ENCODE peak calls at places on chromosomes 2 and 18, in seven cellular contexts. One of them, this sample, is unnamed.

GRCh38 chr2:74564222-74564621 is 9.7 kb downstream of the DOK1 start:
- DNase-seq in upper lobe of right lung: no peak
- DNase-seq in A549: no peak
- DNase-seq in iPS DF 6.9: no peak
- DNase-seq in CD4-positive, alpha-beta T cell: no peak
- DNase-seq in left lung: no peak
- DNase-seq in body of pancreas: no peak
- DNase-seq in this sample: no peak

GRCh38 chr2:9658972-9659371 is 28.2 kb upstream of the YWHAQ start:
- DNase-seq in body of pancreas: no peak
- DNase-seq in upper lobe of right lung: no peak
- DNase-seq in CD4-positive, alpha-beta T cell: no peak
- DNase-seq in iPS DF 6.9: no peak
- DNase-seq in left lung: no peak
- DNase-seq in A549: no peak
- DNase-seq in this sample: no peak

GRCh38 chr2:108908717-108909077 is 80.3 kb downstream of the EDAR start:
- DNase-seq in A549: no peak
- DNase-seq in left lung: no peak
- DNase-seq in upper lobe of right lung: no peak
- DNase-seq in iPS DF 6.9: no peak
- DNase-seq in CD4-positive, alpha-beta T cell: no peak
- DNase-seq in body of pancreas: no peak
- DNase-seq in this sample: no peak

GRCh38 chr2:11473604-11474440 is 7.9 kb upstream of the E2F6 start:
- DNase-seq in iPS DF 6.9: no peak
- DNase-seq in upper lobe of right lung: no peak
- DNase-seq in A549: no peak
- DNase-seq in left lung: no peak
- DNase-seq in CD4-positive, alpha-beta T cell: no peak
- DNase-seq in body of pancreas: no peak
- DNase-seq in this sample: no peak

GRCh38 chr2:127523269-127523930 is 2.9 kb downstream of the IWS1 start:
- DNase-seq in left lung: no peak
- DNase-seq in iPS DF 6.9: no peak
- DNase-seq in A549: no peak
- DNase-seq in upper lobe of right lung: no peak
- DNase-seq in body of pancreas: no peak
- DNase-seq in CD4-positive, alpha-beta T cell: no peak
- DNase-seq in this sample: no peak

GRCh38 chr2:227450921-227451654 is 20.9 kb upstream of the AGFG1 start:
- DNase-seq in body of pancreas: peak
- DNase-seq in CD4-positive, alpha-beta T cell: no peak
- DNase-seq in upper lobe of right lung: no peak
- DNase-seq in iPS DF 6.9: no peak
- DNase-seq in left lung: no peak
- DNase-seq in A549: peak
- DNase-seq in this sample: no peak

GRCh38 chr18:35949903-35950627 is 22.4 kb upstream of the RMP24 start:
- DNase-seq in left lung: peak
- DNase-seq in CD4-positive, alpha-beta T cell: peak
- DNase-seq in A549: peak
- DNase-seq in iPS DF 6.9: peak
- DNase-seq in upper lobe of right lung: peak
- DNase-seq in body of pancreas: peak
- DNase-seq in this sample: peak

GRCh38 chr2:240919786-240920782 is 13.9 kb downstream of the CROCC2 start:
- DNase-seq in iPS DF 6.9: no peak
- DNase-seq in upper lobe of right lung: peak
- DNase-seq in A549: no peak
- DNase-seq in left lung: peak
- DNase-seq in CD4-positive, alpha-beta T cell: no peak
- DNase-seq in body of pancreas: peak
- DNase-seq in this sample: peak

GRCh38 chr2:197179744-197180498 is 130.7 kb downstream of the ANKRD44 start:
- DNase-seq in CD4-positive, alpha-beta T cell: no peak
- DNase-seq in iPS DF 6.9: no peak
- DNase-seq in body of pancreas: peak
- DNase-seq in A549: no peak
- DNase-seq in upper lobe of right lung: no peak
- DNase-seq in left lung: no peak
- DNase-seq in this sample: peak

GRCh38 chr18:24368749-24369148 is 28.9 kb downstream of the OSBPL1A start:
- DNase-seq in upper lobe of right lung: no peak
- DNase-seq in iPS DF 6.9: no peak
- DNase-seq in A549: no peak
- DNase-seq in CD4-positive, alpha-beta T cell: no peak
- DNase-seq in left lung: no peak
- DNase-seq in body of pancreas: no peak
- DNase-seq in this sample: no peak

GRCh38 chr2:42706836-42707235 is 57.1 kb downstream of the OXER1 start:
- DNase-seq in CD4-positive, alpha-beta T cell: no peak
- DNase-seq in body of pancreas: no peak
- DNase-seq in upper lobe of right lung: no peak
- DNase-seq in iPS DF 6.9: peak
- DNase-seq in left lung: no peak
- DNase-seq in A549: no peak
- DNase-seq in this sample: no peak

GRCh38 chr2:45610281-45611019 is 617 bp downstream of the SRBD1 start:
- DNase-seq in A549: peak
- DNase-seq in CD4-positive, alpha-beta T cell: peak
- DNase-seq in iPS DF 6.9: peak
- DNase-seq in left lung: peak
- DNase-seq in upper lobe of right lung: peak
- DNase-seq in body of pancreas: peak
- DNase-seq in this sample: peak

GRCh38 chr2:42922790-42923631 is 130.6 kb upstream of the HAAO start:
- DNase-seq in iPS DF 6.9: no peak
- DNase-seq in upper lobe of right lung: no peak
- DNase-seq in left lung: no peak
- DNase-seq in body of pancreas: no peak
- DNase-seq in A549: no peak
- DNase-seq in CD4-positive, alpha-beta T cell: no peak
- DNase-seq in this sample: no peak

GRCh38 chr2:26706616-26707473 is 14.3 kb downstream of the KCNK3 start:
- DNase-seq in CD4-positive, alpha-beta T cell: no peak
- DNase-seq in body of pancreas: peak
- DNase-seq in left lung: peak
- DNase-seq in A549: no peak
- DNase-seq in iPS DF 6.9: no peak
- DNase-seq in upper lobe of right lung: no peak
- DNase-seq in this sample: no peak

GRCh38 chr2:36389081-36389480 is 33.5 kb downstream of the CRIM1 start:
- DNase-seq in CD4-positive, alpha-beta T cell: no peak
- DNase-seq in left lung: no peak
- DNase-seq in upper lobe of right lung: no peak
- DNase-seq in A549: no peak
- DNase-seq in body of pancreas: no peak
- DNase-seq in iPS DF 6.9: no peak
- DNase-seq in this sample: no peak

GRCh38 chr2:214395040-214395439 is 15.8 kb upstream of the VWC2L start:
- DNase-seq in iPS DF 6.9: no peak
- DNase-seq in body of pancreas: no peak
- DNase-seq in left lung: no peak
- DNase-seq in CD4-positive, alpha-beta T cell: no peak
- DNase-seq in upper lobe of right lung: no peak
- DNase-seq in A549: no peak
- DNase-seq in this sample: no peak

GRCh38 chr2:239295377-239296019 is 105.3 kb downstream of the HDAC4 start:
- DNase-seq in upper lobe of right lung: no peak
- DNase-seq in iPS DF 6.9: no peak
- DNase-seq in left lung: no peak
- DNase-seq in body of pancreas: no peak
- DNase-seq in A549: no peak
- DNase-seq in CD4-positive, alpha-beta T cell: no peak
- DNase-seq in this sample: no peak
- H3K27ac ChIP-seq in upper lobe of right lung: no peak
- H3K27ac ChIP-seq in iPS DF 6.9: no peak
- H3K27ac ChIP-seq in left lung: no peak
- H3K27ac ChIP-seq in body of pancreas: peak
- H3K27ac ChIP-seq in A549: peak
- H3K27ac ChIP-seq in CD4-positive, alpha-beta T cell: peak
- H3K27ac ChIP-seq in this sample: no peak

DNA sequence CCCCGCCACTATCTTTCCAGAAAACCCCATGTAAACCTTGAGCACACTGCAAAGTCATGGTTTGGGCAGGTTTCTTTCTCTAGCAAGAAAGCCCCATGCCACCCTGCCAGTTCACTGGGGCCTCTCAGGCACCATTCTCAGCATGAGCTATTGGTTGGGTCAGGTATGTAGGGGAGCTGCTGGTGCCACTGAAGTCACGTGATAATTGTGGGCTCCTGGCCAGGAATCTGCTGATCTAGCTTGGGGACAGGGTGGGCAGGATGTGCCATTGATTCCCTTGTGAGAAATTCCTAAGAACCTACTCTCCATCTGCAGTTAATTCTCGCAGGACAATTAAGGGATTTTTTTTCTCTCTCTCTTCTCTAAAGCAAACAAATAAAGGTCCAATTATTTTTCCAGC is 26.5 kb upstream of the HNMT start:
- DNase-seq in body of pancreas: no peak
- DNase-seq in A549: no peak
- DNase-seq in left lung: no peak
- DNase-seq in iPS DF 6.9: no peak
- DNase-seq in CD4-positive, alpha-beta T cell: no peak
- DNase-seq in upper lobe of right lung: no peak
- DNase-seq in this sample: no peak
- H3K27ac ChIP-seq in body of pancreas: no peak
- H3K27ac ChIP-seq in A549: no peak
- H3K27ac ChIP-seq in left lung: no peak
- H3K27ac ChIP-seq in iPS DF 6.9: no peak
- H3K27ac ChIP-seq in CD4-positive, alpha-beta T cell: no peak
- H3K27ac ChIP-seq in upper lobe of right lung: no peak
- H3K27ac ChIP-seq in this sample: no peak

GRCh38 chr2:120607506-120607905 is 128.2 kb upstream of the GLI2 start:
- DNase-seq in upper lobe of right lung: no peak
- DNase-seq in left lung: peak
- DNase-seq in iPS DF 6.9: no peak
- DNase-seq in A549: no peak
- DNase-seq in body of pancreas: no peak
- DNase-seq in CD4-positive, alpha-beta T cell: no peak
- DNase-seq in this sample: no peak

GRCh38 chr2:120604767-120605166 is 130.9 kb upstream of the GLI2 start:
- DNase-seq in upper lobe of right lung: peak
- DNase-seq in A549: no peak
- DNase-seq in left lung: no peak
- DNase-seq in iPS DF 6.9: no peak
- DNase-seq in CD4-positive, alpha-beta T cell: no peak
- DNase-seq in body of pancreas: no peak
- DNase-seq in this sample: peak

GRCh38 chr2:120606931-120607330 is 128.7 kb upstream of the GLI2 start:
- DNase-seq in upper lobe of right lung: peak
- DNase-seq in iPS DF 6.9: no peak
- DNase-seq in CD4-positive, alpha-beta T cell: no peak
- DNase-seq in left lung: peak
- DNase-seq in A549: no peak
- DNase-seq in body of pancreas: no peak
- DNase-seq in this sample: peak

GRCh38 chr2:120605231-120605935 is 130.3 kb upstream of the GLI2 start:
- DNase-seq in body of pancreas: no peak
- DNase-seq in A549: no peak
- DNase-seq in iPS DF 6.9: no peak
- DNase-seq in CD4-positive, alpha-beta T cell: no peak
- DNase-seq in upper lobe of right lung: peak
- DNase-seq in left lung: peak
- DNase-seq in this sample: peak

GRCh38 chr2:120606280-120606679 is 129.4 kb upstream of the GLI2 start:
- DNase-seq in left lung: no peak
- DNase-seq in iPS DF 6.9: no peak
- DNase-seq in CD4-positive, alpha-beta T cell: no peak
- DNase-seq in upper lobe of right lung: no peak
- DNase-seq in A549: no peak
- DNase-seq in body of pancreas: no peak
- DNase-seq in this sample: no peak
- H3K27ac ChIP-seq in left lung: no peak
- H3K27ac ChIP-seq in iPS DF 6.9: no peak
- H3K27ac ChIP-seq in CD4-positive, alpha-beta T cell: no peak
- H3K27ac ChIP-seq in upper lobe of right lung: no peak
- H3K27ac ChIP-seq in A549: no peak
- H3K27ac ChIP-seq in body of pancreas: no peak
- H3K27ac ChIP-seq in this sample: no peak

GRCh38 chr2:215929602-215930335 is 83.6 kb downstream of the MREG start:
- DNase-seq in A549: no peak
- DNase-seq in body of pancreas: no peak
- DNase-seq in left lung: no peak
- DNase-seq in CD4-positive, alpha-beta T cell: no peak
- DNase-seq in upper lobe of right lung: no peak
- DNase-seq in iPS DF 6.9: no peak
- DNase-seq in this sample: no peak
- H3K27ac ChIP-seq in A549: peak
- H3K27ac ChIP-seq in body of pancreas: no peak
- H3K27ac ChIP-seq in left lung: peak
- H3K27ac ChIP-seq in CD4-positive, alpha-beta T cell: no peak
- H3K27ac ChIP-seq in upper lobe of right lung: peak
- H3K27ac ChIP-seq in iPS DF 6.9: no peak
- H3K27ac ChIP-seq in this sample: no peak

GRCh38 chr2:218745160-218745558 is 34.5 kb downstream of the TTLL4 start:
- DNase-seq in A549: no peak
- DNase-seq in body of pancreas: no peak
- DNase-seq in upper lobe of right lung: no peak
- DNase-seq in iPS DF 6.9: no peak
- DNase-seq in CD4-positive, alpha-beta T cell: no peak
- DNase-seq in left lung: no peak
- DNase-seq in this sample: no peak
- H3K27ac ChIP-seq in A549: peak
- H3K27ac ChIP-seq in body of pancreas: peak
- H3K27ac ChIP-seq in upper lobe of right lung: peak
- H3K27ac ChIP-seq in iPS DF 6.9: no peak
- H3K27ac ChIP-seq in CD4-positive, alpha-beta T cell: no peak
- H3K27ac ChIP-seq in left lung: peak
- H3K27ac ChIP-seq in this sample: peak

GRCh38 chr2:208479342-208479741 is 72.8 kb downstream of the PTH2R start:
- DNase-seq in left lung: no peak
- DNase-seq in body of pancreas: no peak
- DNase-seq in A549: no peak
- DNase-seq in upper lobe of right lung: no peak
- DNase-seq in iPS DF 6.9: no peak
- DNase-seq in CD4-positive, alpha-beta T cell: no peak
- DNase-seq in this sample: no peak
- H3K27ac ChIP-seq in left lung: no peak
- H3K27ac ChIP-seq in body of pancreas: no peak
- H3K27ac ChIP-seq in A549: no peak
- H3K27ac ChIP-seq in upper lobe of right lung: no peak
- H3K27ac ChIP-seq in iPS DF 6.9: no peak
- H3K27ac ChIP-seq in CD4-positive, alpha-beta T cell: no peak
- H3K27ac ChIP-seq in this sample: no peak

This sample was measured in right lobe of liver.